ENCODE peak calls at places on chromosome 5, in five cellular contexts. One of them, this sample, is unnamed.

GRCh38 chr5:61587120-61587519 is 255.1 kb downstream of the ZSWIM6 start:
- DNase-seq in EL: peak
- DNase-seq in ACHN: no peak
- DNase-seq in LoVo: no peak
- DNase-seq in midbrain: no peak
- DNase-seq in this sample: no peak

GRCh38 chr5:180652771-180653170 is 3.4 kb upstream of the FLT4 start:
- DNase-seq in ACHN: no peak
- DNase-seq in EL: no peak
- DNase-seq in LoVo: no peak
- DNase-seq in midbrain: no peak
- DNase-seq in this sample: no peak

GRCh38 chr5:139761057-139761450 is 34.6 kb upstream of the PSD2 start:
- DNase-seq in ACHN: no peak
- DNase-seq in midbrain: no peak
- DNase-seq in EL: no peak
- DNase-seq in LoVo: no peak
- DNase-seq in this sample: no peak

GRCh38 chr5:120098902-120099301 is 365.2 kb upstream of the PRR16 start:
- DNase-seq in midbrain: no peak
- DNase-seq in EL: no peak
- DNase-seq in ACHN: no peak
- DNase-seq in LoVo: no peak
- DNase-seq in this sample: no peak

GRCh38 chr5:138610468-138611294 is 35.5 kb upstream of the HSPA9 start:
- DNase-seq in EL: no peak
- DNase-seq in ACHN: no peak
- DNase-seq in midbrain: peak
- DNase-seq in LoVo: no peak
- DNase-seq in this sample: no peak

GRCh38 chr5:10201223-10201868 is 48.3 kb downstream of the ATPSCKMT start:
- DNase-seq in ACHN: peak
- DNase-seq in midbrain: peak
- DNase-seq in LoVo: no peak
- DNase-seq in EL: peak
- DNase-seq in this sample: no peak

GRCh38 chr5:44199408-44199807 is 189.8 kb downstream of the FGF10 start:
- DNase-seq in ACHN: no peak
- DNase-seq in LoVo: no peak
- DNase-seq in midbrain: no peak
- DNase-seq in EL: no peak
- DNase-seq in this sample: no peak

GRCh38 chr5:173884402-173885053 is 3.6 kb upstream of the CPEB4 start:
- DNase-seq in EL: no peak
- DNase-seq in ACHN: no peak
- DNase-seq in LoVo: peak
- DNase-seq in midbrain: no peak
- DNase-seq in this sample: no peak

GRCh38 chr5:173925449-173926071 is 37.4 kb downstream of the CPEB4 start:
- DNase-seq in LoVo: peak
- DNase-seq in midbrain: peak
- DNase-seq in EL: peak
- DNase-seq in ACHN: peak
- DNase-seq in this sample: no peak

GRCh38 chr5:96901384-96901783 is 25.1 kb downstream of the ERAP2 start:
- DNase-seq in LoVo: no peak
- DNase-seq in midbrain: no peak
- DNase-seq in EL: no peak
- DNase-seq in ACHN: no peak
- DNase-seq in this sample: no peak

GRCh38 chr5:124902097-124902821 is 155.8 kb upstream of the ZNF608 start:
- DNase-seq in ACHN: no peak
- DNase-seq in EL: peak
- DNase-seq in LoVo: peak
- DNase-seq in midbrain: peak
- DNase-seq in this sample: no peak

GRCh38 chr5:81717221-81717620 is 33.7 kb downstream of the SSBP2 start:
- DNase-seq in EL: peak
- DNase-seq in ACHN: no peak
- DNase-seq in LoVo: no peak
- DNase-seq in midbrain: no peak
- DNase-seq in this sample: peak

GRCh38 chr5:122835681-122836080 is 9.7 kb upstream of the SNX24 start:
- DNase-seq in LoVo: no peak
- DNase-seq in ACHN: no peak
- DNase-seq in EL: no peak
- DNase-seq in midbrain: no peak
- DNase-seq in this sample: no peak

GRCh38 chr5:179128041-179128365 is 67.8 kb downstream of the ZNF354C start:
- DNase-seq in LoVo: no peak
- DNase-seq in ACHN: no peak
- DNase-seq in midbrain: no peak
- DNase-seq in EL: no peak
- DNase-seq in this sample: no peak

GRCh38 chr5:142618125-142618524 is 67.8 kb downstream of the FGF1 start:
- DNase-seq in LoVo: no peak
- DNase-seq in EL: peak
- DNase-seq in midbrain: no peak
- DNase-seq in ACHN: peak
- DNase-seq in this sample: peak

GRCh38 chr5:137201876-137202275 is 297.2 kb downstream of the SPOCK1 start:
- DNase-seq in midbrain: no peak
- DNase-seq in ACHN: peak
- DNase-seq in LoVo: no peak
- DNase-seq in EL: peak
- DNase-seq in this sample: peak

GRCh38 chr5:71839049-71839834 is 120.2 kb downstream of the CARTPT start:
- DNase-seq in midbrain: no peak
- DNase-seq in ACHN: no peak
- DNase-seq in EL: no peak
- DNase-seq in LoVo: no peak
- DNase-seq in this sample: no peak

GRCh38 chr5:464446-464842 is 21.5 kb downstream of the EXOC3 start:
- DNase-seq in midbrain: no peak
- DNase-seq in EL: no peak
- DNase-seq in ACHN: no peak
- DNase-seq in LoVo: no peak
- DNase-seq in this sample: no peak

This sample was measured in AG08395.